ENCODE peak calls at places on chromosome 13, in four cellular contexts. Y is HL-60, C is GM12878, W is K562. D is an unnamed sample.

GRCh38 chr13:107450931-107451330 is 764.4 kb downstream of the LIG4 start:
- DNase-seq in Y (no peak), C (no peak), W (no peak), D (no peak)

GRCh38 chr13:63190742-63191141 is 1775.1 kb upstream of the PCDH20 start:
- DNase-seq in Y (no peak), C (no peak), W (no peak), D (no peak)

GRCh38 chr13:21009036-21009435 is 52.4 kb downstream of the LATS2 start:
- DNase-seq in Y (no peak), C (no peak), W (no peak), D (no peak)

GRCh38 chr13:107883561-107884175 is 331.7 kb downstream of the LIG4 start:
- DNase-seq in Y (no peak), C (no peak), W (peak; percentile 89), D (no peak)

GRCh38 chr13:21034602-21035190 is 26.7 kb downstream of the LATS2 start:
- DNase-seq in Y (no peak), C (no peak), W (no peak), D (no peak)

GRCh38 chr13:28739376-28739775 is 20.6 kb upstream of the SLC46A3 start:
- DNase-seq in Y (no peak), C (no peak), W (no peak), D (no peak)

GRCh38 chr13:113783966-113784644 is 25.1 kb downstream of the TMEM255B start:
- DNase-seq in Y (no peak), C (no peak), W (no peak), D (no peak)

GRCh38 chr13:54733639-54734038 is 1705.0 kb downstream of the OLFM4 start:
- DNase-seq in Y (no peak), C (no peak), W (no peak), D (no peak)

GRCh38 chr13:45630791-45631190 is 15.3 kb upstream of the ERICH6B start:
- DNase-seq in Y (no peak), C (no peak), W (no peak), D (no peak)

GRCh38 chr13:50129065-50129922 is 114.0 kb downstream of the KCNRG start:
- DNase-seq in Y (no peak), C (no peak), W (no peak), D (no peak)

GRCh38 chr13:50403311-50403710 is 388.1 kb downstream of the KCNRG start:
- DNase-seq in Y (no peak), C (no peak), W (no peak), D (no peak)

GRCh38 chr13:97502691-97503090 is 68.7 kb downstream of the RAP2A start:
- DNase-seq in Y (no peak), C (no peak), W (no peak), D (no peak)

GRCh38 chr13:26372747-26373146 is 118.8 kb downstream of the CDK8 start:
- DNase-seq in Y (no peak), C (no peak), W (no peak), D (no peak)

GRCh38 chr13:92941167-92941566 is 285.4 kb upstream of the GPC6 start:
- DNase-seq in Y (no peak), C (no peak), W (no peak), D (no peak)

DNA sequence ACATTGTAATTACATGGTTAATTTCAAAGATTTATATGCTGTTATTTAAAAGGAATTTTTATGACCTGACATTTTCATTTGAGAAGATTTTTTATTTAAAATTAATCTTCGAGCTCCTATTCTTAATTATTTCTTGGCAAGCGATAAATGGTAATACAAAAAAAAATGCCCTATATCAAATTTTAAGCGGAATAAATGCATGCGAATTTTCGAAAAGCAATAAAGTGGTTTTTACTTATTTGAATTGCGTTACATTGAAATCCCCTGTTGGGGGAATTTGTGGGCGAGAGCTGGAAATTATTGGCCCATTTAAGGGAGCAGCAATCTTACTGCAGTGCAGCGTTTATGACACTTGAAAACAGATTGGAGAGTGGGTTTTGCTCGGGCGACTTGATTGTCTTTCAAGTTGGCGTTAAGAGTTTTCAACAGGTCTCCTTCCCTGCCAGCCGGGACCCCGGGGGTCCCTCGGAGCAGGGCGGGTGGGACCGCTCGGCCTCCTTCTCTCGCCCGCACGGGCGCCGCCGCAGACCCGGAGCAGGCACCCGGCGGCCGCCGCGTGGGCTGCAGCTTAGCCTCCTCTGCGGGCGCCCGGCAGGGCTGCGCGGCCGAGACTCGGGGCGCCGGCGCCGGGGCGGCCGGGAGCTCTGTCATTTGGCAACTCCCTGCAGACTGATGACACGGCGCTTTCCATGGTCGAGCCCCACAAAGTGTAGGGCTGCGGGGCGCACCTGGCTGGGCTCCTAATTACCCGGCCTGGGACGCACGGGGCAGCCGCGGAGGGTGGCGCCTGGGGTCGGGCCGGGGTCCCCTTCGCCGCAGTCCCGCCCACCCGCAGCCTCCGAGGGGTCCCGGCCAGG is 255.1 kb upstream of the SOX21 start:
- DNase-seq in Y (peak; percentile 40), C (no peak), W (no peak), D (peak; percentile 47)
- TF ChIP-seq SPI1 in Y (no peak), C (no peak), W (no peak), D (no peak)

GRCh38 chr13:42270160-42270856 is 1.6 kb upstream of the AKAP11 start:
- DNase-seq in Y (no peak), C (no peak), W (no peak), D (no peak)

GRCh38 chr13:42272776-42273175 is 824 bp downstream of the AKAP11 start:
- DNase-seq in Y (no peak), C (no peak), W (no peak), D (no peak)

GRCh38 chr13:42271337-42272114 is 426 bp upstream of the AKAP11 start:
- DNase-seq in Y (peak; percentile 99), C (peak; percentile 94), W (peak; percentile 93), D (peak; percentile 75)

GRCh38 chr13:42272115-42272756 is at the start of gene AKAP11:
- DNase-seq in Y (peak; percentile 51), C (no peak), W (no peak), D (no peak)

GRCh38 chr13:42270857-42271215 is 1.1 kb upstream of the AKAP11 start:
- DNase-seq in Y (no peak), C (no peak), W (no peak), D (no peak)
- TF ChIP-seq SPI1 in Y (no peak), C (no peak), W (no peak), D (no peak)

GRCh38 chr13:73169971-73170370 is 111.2 kb downstream of the KLF5 start:
- DNase-seq in Y (no peak), C (no peak), W (no peak), D (no peak)

GRCh38 chr13:73173160-73173905 is 114.5 kb downstream of the KLF5 start:
- DNase-seq in Y (no peak), C (no peak), W (no peak), D (no peak)

GRCh38 chr13:73171242-73171641 is 112.4 kb downstream of the KLF5 start:
- DNase-seq in Y (no peak), C (no peak), W (no peak), D (no peak)

GRCh38 chr13:73174521-73175010 is 115.8 kb downstream of the KLF5 start:
- DNase-seq in Y (no peak), C (no peak), W (no peak), D (no peak)

GRCh38 chr13:73171926-73172325 is 113.1 kb downstream of the KLF5 start:
- DNase-seq in Y (no peak), C (no peak), W (no peak), D (no peak)
- TF ChIP-seq SPI1 in Y (no peak), C (no peak), W (no peak), D (no peak)

DNA sequence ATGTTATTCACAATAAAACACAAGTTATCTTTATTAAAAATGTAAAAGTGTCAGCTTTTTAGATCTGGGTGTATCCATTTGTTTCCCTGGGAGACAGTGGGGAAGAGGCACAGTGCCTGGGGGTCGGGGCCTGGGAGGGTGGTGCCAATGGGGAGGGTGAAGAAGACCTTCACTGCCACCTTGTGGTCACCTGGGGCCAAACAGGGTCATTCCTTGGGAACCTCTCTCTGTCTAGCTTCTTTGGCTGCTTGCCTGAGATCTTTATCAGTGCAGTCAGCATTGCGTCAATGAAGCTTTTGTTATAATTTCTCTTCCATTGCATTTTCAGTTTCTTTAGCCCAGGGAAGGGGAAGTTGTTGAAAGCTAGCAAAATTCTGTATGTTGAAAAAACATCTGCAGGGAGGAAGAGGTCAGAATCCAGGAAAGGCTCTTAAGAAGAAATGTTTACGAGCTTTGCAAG is 39.1 kb downstream of the PCDH8 start:
- DNase-seq in Y (peak; percentile 93), C (peak; percentile 35), W (peak; percentile 87), D (peak; percentile 56)
- TF ChIP-seq SPI1 in Y (peak; percentile 62), C (no peak), W (no peak), D (no peak)

GRCh38 chr13:25200783-25201182 is 28.7 kb upstream of the AMER2 start:
- DNase-seq in Y (no peak), C (no peak), W (no peak), D (no peak)
- TF ChIP-seq SPI1 in Y (no peak), C (no peak), W (no peak), D (no peak)

GRCh38 chr13:101514100-101514499 is 61.6 kb downstream of the ITGBL1 start:
- DNase-seq in Y (no peak), C (no peak), W (no peak), D (no peak)
- TF ChIP-seq SPI1 in Y (no peak), C (no peak), W (no peak), D (no peak)

GRCh38 chr13:101529419-101529818 is 76.9 kb downstream of the ITGBL1 start:
- DNase-seq in Y (no peak), C (no peak), W (no peak), D (no peak)
- TF ChIP-seq SPI1 in Y (no peak), C (no peak), W (no peak), D (no peak)